ENCODE peak calls at places on chromosomes 11 and 22, in nine cellular contexts. E, H, B, Z, S, K, N, T and A are unnamed samples.

GRCh38 chr11:35141538-35141937 is 2.6 kb downstream of the CD44 start:
- DNase-seq in S (peak), Z (no peak), K (no peak), T (peak), N (peak), B (peak), H (peak), E (no peak), A (peak)

GRCh38 chr11:116791002-116791812 is 472 bp downstream of the APOA5 start:
- DNase-seq in H (peak), T (peak), S (peak), E (no peak), N (peak), K (no peak), Z (peak), B (peak), A (peak)

GRCh38 chr11:1327064-1327460 is 17.6 kb upstream of the TOLLIP start:
- DNase-seq in N (peak), T (no peak), Z (no peak), E (no peak), S (no peak), H (no peak), K (no peak), B (no peak), A (peak)

GRCh38 chr11:18313985-18314763 is 7.8 kb downstream of the HPS5 start:
- DNase-seq in H (no peak), Z (no peak), N (peak), K (no peak), T (no peak), S (no peak), E (no peak), B (no peak), A (peak)

GRCh38 chr11:35237860-35238715 is 99.1 kb downstream of the CD44 start:
- DNase-seq in H (peak), E (peak), T (peak), K (no peak), N (no peak), Z (peak), S (peak), B (peak), A (no peak)

GRCh38 chr11:96242191-96242845 is 100.7 kb downstream of the MAML2 start:
- DNase-seq in B (no peak), S (no peak), N (peak), Z (no peak), E (peak), T (no peak), H (no peak), K (no peak), A (no peak)

GRCh38 chr22:37659897-37660708 is 1.6 kb downstream of the PDXP start:
- DNase-seq in H (no peak), B (no peak), N (no peak), E (no peak), Z (no peak), S (no peak), K (no peak), T (no peak), A (no peak)

GRCh38 chr22:43099095-43099494 is 9.9 kb upstream of the TTLL1 start:
- DNase-seq in Z (no peak), H (no peak), T (peak), E (no peak), S (no peak), N (no peak), K (no peak), B (no peak), A (no peak)

GRCh38 chr22:19708323-19709011 is 5.8 kb upstream of the SEPTIN5 start:
- DNase-seq in B (no peak), K (no peak), E (no peak), S (no peak), T (no peak), N (no peak), Z (no peak), H (no peak), A (no peak)

GRCh38 chr11:78802058-78802633 is 227.5 kb upstream of the NARS2 start:
- DNase-seq in E (no peak), T (no peak), K (no peak), Z (no peak), B (no peak), H (no peak), S (no peak), N (peak), A (peak)

GRCh38 chr11:122751298-122752070 is 86.8 kb upstream of the CRTAM start:
- DNase-seq in Z (no peak), E (peak), T (no peak), H (no peak), B (no peak), S (no peak), N (peak), K (no peak), A (peak)

GRCh38 chr11:64803846-64804345 is 882 bp upstream of the MAP4K2 start:
- DNase-seq in Z (no peak), E (no peak), T (no peak), S (no peak), H (no peak), B (no peak), N (no peak), K (no peak), A (no peak)

GRCh38 chr11:86089659-86090058 is 20.8 kb upstream of the PICALM start:
- DNase-seq in S (no peak), B (no peak), E (no peak), T (no peak), N (peak), H (no peak), Z (no peak), K (no peak), A (peak)

GRCh38 chr11:103234974-103235373 is 125.7 kb downstream of the DYNC2H1 start:
- DNase-seq in H (no peak), K (peak), S (no peak), B (no peak), T (no peak), Z (no peak), E (no peak), N (peak), A (peak)

GRCh38 chr11:69842746-69843528 is 23.7 kb upstream of the FGF3 start:
- DNase-seq in H (no peak), N (no peak), E (no peak), Z (no peak), T (no peak), S (no peak), B (no peak), K (no peak), A (no peak)

GRCh38 chr11:118109231-118109630 is 22.5 kb upstream of the SMIM35 start:
- DNase-seq in K (no peak), S (no peak), Z (no peak), H (no peak), T (no peak), N (peak), B (no peak), E (no peak), A (peak)

GRCh38 chr22:38205261-38206128 is 3.7 kb downstream of the MAFF start:
- DNase-seq in S (no peak), Z (no peak), E (no peak), H (no peak), B (no peak), T (peak), K (peak), N (peak), A (peak)

GRCh38 chr11:134498326-134499139 is 86.5 kb upstream of the B3GAT1 start:
- DNase-seq in K (no peak), Z (no peak), N (no peak), B (no peak), T (no peak), S (no peak), H (no peak), E (no peak), A (no peak)

GRCh38 chr11:128981254-128981653 is 38.6 kb upstream of the TP53AIP1 start:
- DNase-seq in S (no peak), H (no peak), K (no peak), T (no peak), E (no peak), Z (no peak), B (no peak), N (no peak), A (no peak)

GRCh38 chr11:76768091-76769047 is 14.8 kb upstream of the TSKU start:
- DNase-seq in T (peak), H (peak), B (peak), N (peak), S (no peak), Z (no peak), K (no peak), E (peak), A (peak)

GRCh38 chr22:26310616-26311015 is 118.4 kb upstream of the ASPHD2 start:
- DNase-seq in H (no peak), T (no peak), B (no peak), Z (no peak), K (no peak), S (no peak), E (no peak), N (no peak), A (no peak)

GRCh38 chr22:36775589-36775965 is 342 bp downstream of the IFT27 start:
- DNase-seq in T (peak), H (peak), N (peak), Z (no peak), B (peak), S (peak), K (no peak), E (peak), A (peak)

GRCh38 chr11:37849731-37850130 is 1251.7 kb upstream of the RAG2 start:
- DNase-seq in S (no peak), N (no peak), K (no peak), Z (no peak), E (no peak), T (no peak), B (no peak), H (no peak), A (peak)

GRCh38 chr11:72069200-72069599 is 11.1 kb downstream of the NUMA1 start:
- DNase-seq in E (no peak), Z (no peak), S (no peak), N (peak), K (no peak), T (no peak), B (no peak), H (no peak), A (peak)

GRCh38 chr11:46273511-46274205 is 3.8 kb upstream of the CREB3L1 start:
- DNase-seq in K (no peak), E (no peak), T (no peak), B (no peak), N (peak), Z (no peak), H (no peak), S (peak), A (peak)

GRCh38 chr11:64713781-64714363 is 9.1 kb downstream of the NRXN2 start:
- DNase-seq in N (no peak), S (no peak), B (no peak), Z (no peak), H (no peak), K (no peak), E (no peak), T (no peak), A (no peak)

GRCh38 chr11:8766043-8766992 is 83.7 kb downstream of the RPL27A start:
- DNase-seq in T (no peak), B (no peak), S (no peak), Z (no peak), E (no peak), N (peak), K (no peak), H (no peak), A (peak)

GRCh38 chr11:68763181-68763721 is 11.9 kb upstream of the TESMIN start:
- DNase-seq in K (no peak), E (no peak), T (no peak), N (no peak), B (no peak), Z (no peak), H (no peak), S (no peak), A (peak)

GRCh38 chr11:88175004-88175706 is at the start of gene RAB38:
- DNase-seq in H (no peak), B (peak), T (peak), K (no peak), N (no peak), Z (no peak), E (peak), S (peak), A (peak)

GRCh38 chr11:62497132-62497915 is 49.3 kb downstream of the AHNAK start:
- DNase-seq in H (no peak), S (peak), T (no peak), E (peak), K (no peak), Z (peak), N (peak), B (no peak), A (peak)

GRCh38 chr11:10130872-10131271 is 163.1 kb downstream of the SBF2 start:
- DNase-seq in E (no peak), H (no peak), Z (no peak), S (no peak), T (no peak), B (no peak), K (no peak), N (no peak), A (no peak)

GRCh38 chr11:15327786-15328231 is 213.1 kb downstream of the INSC start:
- DNase-seq in Z (peak), H (no peak), E (no peak), S (peak), B (no peak), T (peak), K (peak), N (peak), A (peak)

GRCh38 chr11:42023267-42023666 is 563.8 kb upstream of the LRRC4C start:
- DNase-seq in Z (no peak), T (no peak), H (no peak), E (no peak), S (no peak), B (no peak), K (no peak), N (no peak), A (no peak)